ENCODE peak calls at places on chromosomes 2 and 18, in ten cellular contexts. One of them, this sample, is unnamed.

GRCh38 chr2:37679072-37679695 is 7.7 kb upstream of the CDC42EP3 start:
- DNase-seq in T-helper 22 cell: no peak
- DNase-seq in neural crest cell: no peak
- DNase-seq in activated CD4-positive, alpha-beta T cell treated with anti-CD3 and anti-CD28 coated beads for 24 hours: no peak
- DNase-seq in COLO829: no peak
- DNase-seq in head of caudate nucleus: no peak
- DNase-seq in AG08396: no peak
- DNase-seq in PC-3: peak
- DNase-seq in COR-L47: no peak
- DNase-seq in mucosa of gallbladder: no peak
- DNase-seq in this sample: no peak

GRCh38 chr2:241035142-241035817 is 36.9 kb downstream of the SNED1 start:
- DNase-seq in T-helper 22 cell: no peak
- DNase-seq in neural crest cell: no peak
- DNase-seq in activated CD4-positive, alpha-beta T cell treated with anti-CD3 and anti-CD28 coated beads for 24 hours: no peak
- DNase-seq in COLO829: no peak
- DNase-seq in head of caudate nucleus: peak
- DNase-seq in AG08396: no peak
- DNase-seq in PC-3: no peak
- DNase-seq in COR-L47: no peak
- DNase-seq in mucosa of gallbladder: no peak
- DNase-seq in this sample: no peak

GRCh38 chr18:59748628-59749360 is 51.6 kb upstream of the CCBE1 start:
- DNase-seq in T-helper 22 cell: no peak
- DNase-seq in neural crest cell: no peak
- DNase-seq in activated CD4-positive, alpha-beta T cell treated with anti-CD3 and anti-CD28 coated beads for 24 hours: no peak
- DNase-seq in COLO829: peak
- DNase-seq in head of caudate nucleus: no peak
- DNase-seq in AG08396: peak
- DNase-seq in PC-3: peak
- DNase-seq in COR-L47: no peak
- DNase-seq in mucosa of gallbladder: no peak
- DNase-seq in this sample: peak

GRCh38 chr18:49021433-49022129 is 70.8 kb upstream of the SMAD7 start:
- DNase-seq in T-helper 22 cell: no peak
- DNase-seq in neural crest cell: no peak
- DNase-seq in activated CD4-positive, alpha-beta T cell treated with anti-CD3 and anti-CD28 coated beads for 24 hours: peak
- DNase-seq in COLO829: no peak
- DNase-seq in head of caudate nucleus: peak
- DNase-seq in AG08396: no peak
- DNase-seq in PC-3: peak
- DNase-seq in COR-L47: peak
- DNase-seq in mucosa of gallbladder: peak
- DNase-seq in this sample: peak

GRCh38 chr2:238387376-238387775 is 39.4 kb upstream of the ASB1 start:
- DNase-seq in T-helper 22 cell: no peak
- DNase-seq in neural crest cell: no peak
- DNase-seq in activated CD4-positive, alpha-beta T cell treated with anti-CD3 and anti-CD28 coated beads for 24 hours: no peak
- DNase-seq in COLO829: peak
- DNase-seq in head of caudate nucleus: no peak
- DNase-seq in AG08396: no peak
- DNase-seq in PC-3: no peak
- DNase-seq in COR-L47: no peak
- DNase-seq in mucosa of gallbladder: no peak
- DNase-seq in this sample: peak

GRCh38 chr2:111702119-111702808 is 181.7 kb downstream of the ANAPC1 start:
- DNase-seq in T-helper 22 cell: no peak
- DNase-seq in neural crest cell: peak
- DNase-seq in activated CD4-positive, alpha-beta T cell treated with anti-CD3 and anti-CD28 coated beads for 24 hours: peak
- DNase-seq in COLO829: peak
- DNase-seq in head of caudate nucleus: peak
- DNase-seq in AG08396: peak
- DNase-seq in PC-3: peak
- DNase-seq in COR-L47: peak
- DNase-seq in mucosa of gallbladder: peak
- DNase-seq in this sample: peak

GRCh38 chr2:46849080-46849715 is 66.4 kb downstream of the MCFD2 start:
- DNase-seq in T-helper 22 cell: no peak
- DNase-seq in neural crest cell: no peak
- DNase-seq in activated CD4-positive, alpha-beta T cell treated with anti-CD3 and anti-CD28 coated beads for 24 hours: no peak
- DNase-seq in COLO829: no peak
- DNase-seq in head of caudate nucleus: no peak
- DNase-seq in AG08396: no peak
- DNase-seq in PC-3: peak
- DNase-seq in COR-L47: no peak
- DNase-seq in mucosa of gallbladder: peak
- DNase-seq in this sample: no peak

GRCh38 chr2:135840601-135841000 is 3.6 kb upstream of the LCT start:
- DNase-seq in T-helper 22 cell: no peak
- DNase-seq in neural crest cell: no peak
- DNase-seq in activated CD4-positive, alpha-beta T cell treated with anti-CD3 and anti-CD28 coated beads for 24 hours: no peak
- DNase-seq in COLO829: no peak
- DNase-seq in head of caudate nucleus: no peak
- DNase-seq in AG08396: peak
- DNase-seq in PC-3: no peak
- DNase-seq in COR-L47: no peak
- DNase-seq in mucosa of gallbladder: no peak
- DNase-seq in this sample: no peak

GRCh38 chr2:16357188-16357587 is 308.4 kb downstream of the CYRIA start:
- DNase-seq in T-helper 22 cell: no peak
- DNase-seq in neural crest cell: no peak
- DNase-seq in activated CD4-positive, alpha-beta T cell treated with anti-CD3 and anti-CD28 coated beads for 24 hours: no peak
- DNase-seq in COLO829: no peak
- DNase-seq in head of caudate nucleus: no peak
- DNase-seq in AG08396: no peak
- DNase-seq in PC-3: no peak
- DNase-seq in COR-L47: no peak
- DNase-seq in mucosa of gallbladder: no peak
- DNase-seq in this sample: no peak

GRCh38 chr2:46856336-46856735 is 59.3 kb downstream of the MCFD2 start:
- DNase-seq in T-helper 22 cell: no peak
- DNase-seq in neural crest cell: no peak
- DNase-seq in activated CD4-positive, alpha-beta T cell treated with anti-CD3 and anti-CD28 coated beads for 24 hours: no peak
- DNase-seq in COLO829: no peak
- DNase-seq in head of caudate nucleus: no peak
- DNase-seq in AG08396: no peak
- DNase-seq in PC-3: no peak
- DNase-seq in COR-L47: no peak
- DNase-seq in mucosa of gallbladder: no peak
- DNase-seq in this sample: no peak

GRCh38 chr2:196849895-196850294 is 40.7 kb upstream of the C2orf66 start:
- DNase-seq in T-helper 22 cell: no peak
- DNase-seq in neural crest cell: no peak
- DNase-seq in activated CD4-positive, alpha-beta T cell treated with anti-CD3 and anti-CD28 coated beads for 24 hours: no peak
- DNase-seq in COLO829: peak
- DNase-seq in head of caudate nucleus: peak
- DNase-seq in AG08396: peak
- DNase-seq in PC-3: peak
- DNase-seq in COR-L47: no peak
- DNase-seq in mucosa of gallbladder: no peak
- DNase-seq in this sample: peak

GRCh38 chr2:169095631-169096105 is 26.3 kb downstream of the DHRS9 start:
- DNase-seq in T-helper 22 cell: no peak
- DNase-seq in neural crest cell: no peak
- DNase-seq in activated CD4-positive, alpha-beta T cell treated with anti-CD3 and anti-CD28 coated beads for 24 hours: no peak
- DNase-seq in COLO829: peak
- DNase-seq in head of caudate nucleus: no peak
- DNase-seq in AG08396: peak
- DNase-seq in PC-3: peak
- DNase-seq in COR-L47: no peak
- DNase-seq in mucosa of gallbladder: no peak
- DNase-seq in this sample: peak

GRCh38 chr2:218002792-218003191 is at the start of gene TNS1:
- DNase-seq in T-helper 22 cell: no peak
- DNase-seq in neural crest cell: no peak
- DNase-seq in activated CD4-positive, alpha-beta T cell treated with anti-CD3 and anti-CD28 coated beads for 24 hours: no peak
- DNase-seq in COLO829: no peak
- DNase-seq in head of caudate nucleus: peak
- DNase-seq in AG08396: no peak
- DNase-seq in PC-3: no peak
- DNase-seq in COR-L47: no peak
- DNase-seq in mucosa of gallbladder: no peak
- DNase-seq in this sample: no peak

GRCh38 chr2:38731684-38732221 is 19.4 kb downstream of the SRSF7 start:
- DNase-seq in T-helper 22 cell: no peak
- DNase-seq in neural crest cell: no peak
- DNase-seq in activated CD4-positive, alpha-beta T cell treated with anti-CD3 and anti-CD28 coated beads for 24 hours: no peak
- DNase-seq in COLO829: no peak
- DNase-seq in head of caudate nucleus: no peak
- DNase-seq in AG08396: no peak
- DNase-seq in PC-3: no peak
- DNase-seq in COR-L47: no peak
- DNase-seq in mucosa of gallbladder: no peak
- DNase-seq in this sample: no peak

GRCh38 chr2:190467575-190468083 is 59.5 kb downstream of the MFSD6 start:
- DNase-seq in T-helper 22 cell: no peak
- DNase-seq in neural crest cell: no peak
- DNase-seq in activated CD4-positive, alpha-beta T cell treated with anti-CD3 and anti-CD28 coated beads for 24 hours: no peak
- DNase-seq in COLO829: no peak
- DNase-seq in head of caudate nucleus: no peak
- DNase-seq in AG08396: no peak
- DNase-seq in PC-3: no peak
- DNase-seq in COR-L47: peak
- DNase-seq in mucosa of gallbladder: no peak
- DNase-seq in this sample: no peak